ENCODE peak calls at places on chromosomes 13 and 19, in eight cellular contexts. D is IMR-90, M is hepatocyte, S is osteoblast, C is prostate gland, E is uterus, T is A549, X is lung. H is an unnamed sample.

GRCh38 chr13:97911311-97912138 is 42.0 kb upstream of the IPO5 start:
- DNase-seq in S (peak; percentile 50), D (peak; percentile 32), E (no peak), X (no peak), C (no peak), T (peak; percentile 36), M (peak; percentile 15), H (peak; percentile 5)

GRCh38 chr19:46924874-46925547 is 64.2 kb downstream of the ARHGAP35 start:
- DNase-seq in S (peak; percentile 46), E (no peak), D (no peak), X (no peak), C (peak; percentile 78), T (peak; percentile 70), M (peak; percentile 57), H (peak; percentile 67)

GRCh38 chr19:5706876-5707573 is 12.9 kb downstream of the LONP1 start:
- DNase-seq in S (peak; percentile 65), D (no peak), X (no peak), M (no peak), C (no peak), E (no peak), T (no peak), H (no peak)

GRCh38 chr13:27952931-27953670 is 16.0 kb downstream of the CDX2 start:
- DNase-seq in T (no peak), M (peak; percentile 81), E (no peak), S (peak; percentile 49), X (no peak), C (no peak), D (no peak), H (peak; percentile 96)

GRCh38 chr19:1531587-1531986 is 7.7 kb downstream of the PLK5 start:
- DNase-seq in X (no peak), T (no peak), E (no peak), M (no peak), S (peak; percentile 81), D (no peak), C (no peak), H (no peak)

GRCh38 chr13:106534844-106535551 is 464 bp downstream of the EFNB2 start:
- DNase-seq in M (peak; percentile 49), X (no peak), D (peak; percentile 16), S (peak; percentile 89), T (no peak), E (peak; percentile 24), C (no peak), H (peak; percentile 27)

GRCh38 chr13:110367620-110368019 is 60.5 kb downstream of the COL4A2 start:
- DNase-seq in E (no peak), D (no peak), M (no peak), S (no peak), C (no peak), T (no peak), X (no peak), H (no peak)

GRCh38 chr13:45219938-45220375 is 19.1 kb upstream of the KCTD4 start:
- DNase-seq in T (peak; percentile 72), C (no peak), M (no peak), S (no peak), E (no peak), X (no peak), D (peak; percentile 44), H (peak; percentile 62)

DNA sequence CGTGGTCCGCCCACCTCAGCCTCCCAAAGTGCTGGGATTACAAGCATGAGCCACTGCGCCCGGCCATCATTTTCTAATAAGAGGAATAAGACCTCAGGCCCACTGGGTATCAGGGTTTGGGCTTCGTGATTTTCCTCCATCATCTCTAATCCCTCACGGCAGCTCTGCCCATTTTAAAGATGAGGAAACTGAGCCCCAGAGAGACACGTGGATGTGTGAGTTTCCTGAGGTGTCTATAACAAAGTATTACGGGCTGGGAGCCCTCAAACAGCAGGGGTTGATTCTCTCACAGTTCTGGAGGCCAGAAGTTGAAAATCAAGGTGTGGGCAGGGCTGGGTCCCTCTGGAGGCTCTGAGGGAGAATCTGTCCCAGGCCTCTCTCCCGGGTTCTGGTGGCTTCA is 33.7 kb downstream of the MYO9B start:
- DNase-seq in E (no peak), X (no peak), C (no peak), D (no peak), T (no peak), S (peak; percentile 22), M (no peak), H (no peak)
- H3K4me1 ChIP-seq in E (peaks cover 10% of the 10 kb centered on the region), X (peaks cover 4% of the 10 kb centered on the region), C (peaks cover 13% of the 10 kb centered on the region), D (peaks cover 14% of the 10 kb centered on the region), T (peaks cover 24% of the 10 kb centered on the region), S (peaks cover 14% of the 10 kb centered on the region), M (peaks cover 10% of the 10 kb centered on the region), H (no peaks in the 10 kb centered on the region)

DNA sequence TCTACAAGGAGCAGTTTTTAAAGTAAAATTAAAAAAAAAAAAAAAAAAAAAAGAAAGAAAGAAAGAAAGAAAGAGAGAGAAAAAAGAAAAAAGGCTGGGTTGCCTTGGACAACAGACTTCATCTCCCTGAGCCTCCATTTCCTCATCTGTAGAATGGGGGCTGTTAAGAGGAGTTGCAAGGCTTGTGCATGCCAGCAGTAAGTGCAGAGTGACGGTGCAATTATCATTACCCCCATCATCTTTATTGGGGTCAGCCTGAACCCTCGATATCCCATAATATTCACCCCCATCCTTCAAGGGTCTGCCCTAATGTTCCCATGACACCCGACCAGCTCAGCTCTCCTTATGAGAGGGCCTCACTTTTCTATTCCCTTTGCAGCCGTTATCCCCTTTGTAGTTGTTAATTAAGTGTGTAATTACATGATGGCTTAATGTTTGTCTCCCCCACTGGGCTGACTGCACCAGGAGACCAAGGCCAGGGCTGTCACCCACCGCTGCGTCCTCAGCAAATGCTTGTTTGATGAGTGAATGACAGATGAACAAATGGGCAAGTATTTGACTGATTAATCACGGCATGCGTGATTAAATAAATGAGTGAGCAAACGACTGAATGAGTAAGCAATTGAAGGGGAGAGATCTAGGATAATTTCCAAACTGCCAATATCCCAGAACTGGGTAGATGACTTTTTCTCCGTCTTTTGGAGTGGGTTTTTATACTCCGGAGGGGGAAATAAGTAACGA is 10.1 kb downstream of the FOSB start:
- DNase-seq in E (no peak), T (no peak), M (peak; percentile 17), C (no peak), S (peak; percentile 48), X (no peak), D (no peak), H (no peak)
- H3K4me3 ChIP-seq in E (peak overlapping the region; percentile 51), T (peak overlapping the region; percentile 28), M (peak overlapping the region; percentile 20), C (peak overlapping the region; percentile 44), S (peak overlapping the region; percentile 71), X (no peak overlapping the region), D (peak overlapping the region; percentile 49), H (no peak overlapping the region)

GRCh38 chr19:53957448-53958167 is 5.1 kb upstream of the CACNG8 start:
- DNase-seq in C (no peak), T (no peak), S (peak; percentile 62), M (no peak), X (no peak), E (no peak), D (no peak), H (no peak)
- H3K27ac ChIP-seq in C (no peak overlapping the region), T (no peak overlapping the region), S (no peak overlapping the region), M (no peak overlapping the region), X (no peak overlapping the region), E (no peak overlapping the region), D (no peak overlapping the region), H (no peak overlapping the region)

DNA sequence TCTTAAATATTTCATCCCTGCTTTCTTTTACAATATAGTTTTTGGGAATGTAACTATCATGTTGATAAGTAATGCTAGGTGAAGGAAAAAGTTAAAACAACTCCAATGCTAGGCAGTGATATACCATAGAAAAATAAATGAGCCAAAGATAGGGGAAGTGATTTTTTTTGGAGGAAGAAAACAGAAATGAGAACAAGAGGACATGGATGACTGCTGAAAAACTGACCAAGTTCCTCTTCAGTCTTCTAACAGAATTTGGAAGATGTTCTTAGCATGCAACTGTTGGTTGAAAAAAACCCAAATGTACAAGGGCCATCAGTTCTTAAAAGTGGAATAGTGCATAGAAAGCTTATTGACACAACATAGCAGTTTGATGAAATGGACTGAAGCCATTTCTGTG is 262.5 kb upstream of the STARD13 start:
- DNase-seq in S (no peak), E (no peak), C (no peak), T (no peak), X (no peak), D (no peak), M (no peak), H (no peak)
- H3K4me1 ChIP-seq in S (peaks cover 12% of the 10 kb centered on the region), E (no peaks in the 10 kb centered on the region), C (no peaks in the 10 kb centered on the region), T (peaks cover 8% of the 10 kb centered on the region), X (peaks cover 6% of the 10 kb centered on the region), D (peaks cover 4% of the 10 kb centered on the region), M (peaks cover 11% of the 10 kb centered on the region), H (peaks cover 4% of the 10 kb centered on the region)

H was measured in small intestine.